ENCODE peak calls at places on chromosome 2, in nine cellular contexts. One of them, this sample, is unnamed.

GRCh38 chr2:43206602-43207001 is 19.8 kb downstream of the ZFP36L2 start:
- DNase-seq in IMR-90: no peak
- DNase-seq in left ventricle myocardium inferior: no peak
- DNase-seq in Karpas-422: no peak
- DNase-seq in adipocyte: no peak
- DNase-seq in cardiac muscle cell: no peak
- DNase-seq in OCI-LY7: no peak
- DNase-seq in aorta: no peak
- DNase-seq in A549: no peak
- DNase-seq in this sample: no peak

GRCh38 chr2:111167238-111168162 is 46.8 kb downstream of the BCL2L11 start:
- DNase-seq in IMR-90: no peak
- DNase-seq in left ventricle myocardium inferior: no peak
- DNase-seq in Karpas-422: no peak
- DNase-seq in adipocyte: no peak
- DNase-seq in cardiac muscle cell: no peak
- DNase-seq in OCI-LY7: peak
- DNase-seq in aorta: no peak
- DNase-seq in A549: no peak
- DNase-seq in this sample: no peak

GRCh38 chr2:234463626-234464290 is 33.1 kb downstream of the ARL4C start:
- DNase-seq in IMR-90: peak
- DNase-seq in left ventricle myocardium inferior: no peak
- DNase-seq in Karpas-422: no peak
- DNase-seq in adipocyte: no peak
- DNase-seq in cardiac muscle cell: no peak
- DNase-seq in OCI-LY7: no peak
- DNase-seq in aorta: no peak
- DNase-seq in A549: peak
- DNase-seq in this sample: peak

GRCh38 chr2:84782717-84783442 is 98.0 kb downstream of the TRABD2A start:
- DNase-seq in IMR-90: peak
- DNase-seq in left ventricle myocardium inferior: no peak
- DNase-seq in Karpas-422: peak
- DNase-seq in adipocyte: no peak
- DNase-seq in cardiac muscle cell: no peak
- DNase-seq in OCI-LY7: no peak
- DNase-seq in aorta: no peak
- DNase-seq in A549: no peak
- DNase-seq in this sample: peak

GRCh38 chr2:162022290-162022945 is 51.6 kb downstream of the DPP4 start:
- DNase-seq in IMR-90: peak
- DNase-seq in left ventricle myocardium inferior: no peak
- DNase-seq in Karpas-422: no peak
- DNase-seq in adipocyte: no peak
- DNase-seq in cardiac muscle cell: no peak
- DNase-seq in OCI-LY7: no peak
- DNase-seq in aorta: no peak
- DNase-seq in A549: no peak
- DNase-seq in this sample: no peak

GRCh38 chr2:184562532-184562931 is 35.8 kb upstream of the ZNF804A start:
- DNase-seq in IMR-90: peak
- DNase-seq in left ventricle myocardium inferior: no peak
- DNase-seq in Karpas-422: no peak
- DNase-seq in adipocyte: peak
- DNase-seq in cardiac muscle cell: no peak
- DNase-seq in OCI-LY7: no peak
- DNase-seq in aorta: no peak
- DNase-seq in A549: no peak
- DNase-seq in this sample: no peak

GRCh38 chr2:50752228-50752627 is 279.7 kb downstream of the NRXN1 start:
- DNase-seq in IMR-90: peak
- DNase-seq in left ventricle myocardium inferior: no peak
- DNase-seq in Karpas-422: no peak
- DNase-seq in adipocyte: peak
- DNase-seq in cardiac muscle cell: no peak
- DNase-seq in OCI-LY7: no peak
- DNase-seq in aorta: no peak
- DNase-seq in A549: no peak
- DNase-seq in this sample: no peak

GRCh38 chr2:205687018-205687956 is 5.0 kb downstream of the NRP2 start:
- DNase-seq in IMR-90: no peak
- DNase-seq in left ventricle myocardium inferior: no peak
- DNase-seq in Karpas-422: no peak
- DNase-seq in adipocyte: no peak
- DNase-seq in cardiac muscle cell: no peak
- DNase-seq in OCI-LY7: no peak
- DNase-seq in aorta: no peak
- DNase-seq in A549: no peak
- DNase-seq in this sample: no peak

GRCh38 chr2:27884546-27884945 is 5.6 kb downstream of the RBKS start:
- DNase-seq in IMR-90: no peak
- DNase-seq in left ventricle myocardium inferior: no peak
- DNase-seq in Karpas-422: no peak
- DNase-seq in adipocyte: no peak
- DNase-seq in cardiac muscle cell: no peak
- DNase-seq in OCI-LY7: no peak
- DNase-seq in aorta: no peak
- DNase-seq in A549: no peak
- DNase-seq in this sample: no peak

GRCh38 chr2:43006834-43007543 is 214.6 kb upstream of the HAAO start:
- DNase-seq in IMR-90: no peak
- DNase-seq in left ventricle myocardium inferior: no peak
- DNase-seq in Karpas-422: no peak
- DNase-seq in adipocyte: no peak
- DNase-seq in cardiac muscle cell: no peak
- DNase-seq in OCI-LY7: no peak
- DNase-seq in aorta: no peak
- DNase-seq in A549: no peak
- DNase-seq in this sample: no peak

GRCh38 chr2:239583879-239584859 is 183.3 kb upstream of the HDAC4 start:
- DNase-seq in IMR-90: no peak
- DNase-seq in left ventricle myocardium inferior: no peak
- DNase-seq in Karpas-422: no peak
- DNase-seq in adipocyte: no peak
- DNase-seq in cardiac muscle cell: no peak
- DNase-seq in OCI-LY7: no peak
- DNase-seq in aorta: peak
- DNase-seq in A549: no peak
- DNase-seq in this sample: no peak

GRCh38 chr2:66561645-66562336 is 126.9 kb downstream of the MEIS1 start:
- DNase-seq in IMR-90: no peak
- DNase-seq in left ventricle myocardium inferior: no peak
- DNase-seq in Karpas-422: no peak
- DNase-seq in adipocyte: no peak
- DNase-seq in cardiac muscle cell: peak
- DNase-seq in OCI-LY7: no peak
- DNase-seq in aorta: no peak
- DNase-seq in A549: no peak
- DNase-seq in this sample: no peak

GRCh38 chr2:8431446-8432125 is 250.3 kb upstream of the ID2 start:
- DNase-seq in IMR-90: no peak
- DNase-seq in left ventricle myocardium inferior: no peak
- DNase-seq in Karpas-422: no peak
- DNase-seq in adipocyte: no peak
- DNase-seq in cardiac muscle cell: no peak
- DNase-seq in OCI-LY7: no peak
- DNase-seq in aorta: no peak
- DNase-seq in A549: no peak
- DNase-seq in this sample: no peak

GRCh38 chr2:36615214-36615613 is 17.2 kb upstream of the FEZ2 start:
- DNase-seq in IMR-90: peak
- DNase-seq in left ventricle myocardium inferior: no peak
- DNase-seq in Karpas-422: no peak
- DNase-seq in adipocyte: peak
- DNase-seq in cardiac muscle cell: no peak
- DNase-seq in OCI-LY7: no peak
- DNase-seq in aorta: no peak
- DNase-seq in A549: no peak
- DNase-seq in this sample: no peak

GRCh38 chr2:18404708-18405107 is 155.7 kb downstream of the RDH14 start:
- DNase-seq in IMR-90: no peak
- DNase-seq in left ventricle myocardium inferior: no peak
- DNase-seq in Karpas-422: peak
- DNase-seq in adipocyte: no peak
- DNase-seq in cardiac muscle cell: peak
- DNase-seq in OCI-LY7: peak
- DNase-seq in aorta: no peak
- DNase-seq in A549: no peak
- DNase-seq in this sample: peak

GRCh38 chr2:105977212-105977611 is 216.9 kb downstream of the UXS1 start:
- DNase-seq in IMR-90: peak
- DNase-seq in left ventricle myocardium inferior: no peak
- DNase-seq in Karpas-422: no peak
- DNase-seq in adipocyte: peak
- DNase-seq in cardiac muscle cell: no peak
- DNase-seq in OCI-LY7: no peak
- DNase-seq in aorta: no peak
- DNase-seq in A549: peak
- DNase-seq in this sample: no peak

GRCh38 chr2:69936913-69937312 is 22.0 kb downstream of the MXD1 start:
- DNase-seq in IMR-90: peak
- DNase-seq in left ventricle myocardium inferior: no peak
- DNase-seq in Karpas-422: no peak
- DNase-seq in adipocyte: no peak
- DNase-seq in cardiac muscle cell: no peak
- DNase-seq in OCI-LY7: no peak
- DNase-seq in aorta: no peak
- DNase-seq in A549: no peak
- DNase-seq in this sample: no peak

GRCh38 chr2:149059822-149060221 is 21.3 kb downstream of the LYPD6B start:
- DNase-seq in IMR-90: no peak
- DNase-seq in left ventricle myocardium inferior: no peak
- DNase-seq in Karpas-422: no peak
- DNase-seq in adipocyte: no peak
- DNase-seq in cardiac muscle cell: no peak
- DNase-seq in OCI-LY7: no peak
- DNase-seq in aorta: no peak
- DNase-seq in A549: no peak
- DNase-seq in this sample: no peak

DNA sequence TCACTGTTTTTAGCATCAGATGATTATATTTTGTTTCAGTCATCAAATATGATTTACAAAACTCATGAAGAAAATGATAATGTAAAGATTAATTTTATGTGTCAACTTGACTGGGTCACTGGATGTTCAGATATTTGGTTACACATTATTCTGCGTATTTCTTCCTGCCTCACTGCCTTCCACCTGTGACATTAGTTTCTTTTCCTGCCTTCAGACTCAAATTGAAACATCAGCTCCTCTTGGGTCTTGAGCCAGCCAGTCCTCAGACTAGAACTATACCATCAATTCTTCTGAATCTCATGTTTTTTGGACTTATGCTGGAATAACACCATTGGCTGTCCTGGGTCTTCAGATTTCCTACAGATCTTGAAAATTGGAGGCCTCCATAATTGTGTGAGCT is 96.7 kb downstream of the ZNF385B start:
- DNase-seq in IMR-90: no peak
- DNase-seq in left ventricle myocardium inferior: no peak
- DNase-seq in Karpas-422: no peak
- DNase-seq in adipocyte: no peak
- DNase-seq in cardiac muscle cell: no peak
- DNase-seq in OCI-LY7: no peak
- DNase-seq in aorta: no peak
- DNase-seq in A549: no peak
- DNase-seq in this sample: no peak
- H3K4me3 ChIP-seq in IMR-90: no peak
- H3K4me3 ChIP-seq in left ventricle myocardium inferior: no peak
- H3K4me3 ChIP-seq in Karpas-422: no peak
- H3K4me3 ChIP-seq in adipocyte: no peak
- H3K4me3 ChIP-seq in cardiac muscle cell: no peak
- H3K4me3 ChIP-seq in OCI-LY7: no peak
- H3K4me3 ChIP-seq in aorta: no peak
- H3K4me3 ChIP-seq in A549: no peak
- H3K4me3 ChIP-seq in this sample: no peak

GRCh38 chr2:72673279-72673678 is 152.6 kb downstream of the EXOC6B start:
- DNase-seq in IMR-90: peak
- DNase-seq in left ventricle myocardium inferior: no peak
- DNase-seq in Karpas-422: no peak
- DNase-seq in adipocyte: no peak
- DNase-seq in cardiac muscle cell: no peak
- DNase-seq in OCI-LY7: no peak
- DNase-seq in aorta: no peak
- DNase-seq in A549: peak
- DNase-seq in this sample: no peak
- H3K4me3 ChIP-seq in IMR-90: no peak
- H3K4me3 ChIP-seq in left ventricle myocardium inferior: no peak
- H3K4me3 ChIP-seq in Karpas-422: no peak
- H3K4me3 ChIP-seq in adipocyte: no peak
- H3K4me3 ChIP-seq in cardiac muscle cell: no peak
- H3K4me3 ChIP-seq in OCI-LY7: no peak
- H3K4me3 ChIP-seq in aorta: no peak
- H3K4me3 ChIP-seq in A549: no peak
- H3K4me3 ChIP-seq in this sample: no peak

GRCh38 chr2:192126912-192127311 is 67.8 kb downstream of the TMEFF2 start:
- DNase-seq in IMR-90: no peak
- DNase-seq in left ventricle myocardium inferior: no peak
- DNase-seq in Karpas-422: no peak
- DNase-seq in adipocyte: no peak
- DNase-seq in cardiac muscle cell: no peak
- DNase-seq in OCI-LY7: no peak
- DNase-seq in aorta: no peak
- DNase-seq in A549: no peak
- DNase-seq in this sample: no peak
- H3K4me3 ChIP-seq in IMR-90: no peak
- H3K4me3 ChIP-seq in left ventricle myocardium inferior: no peak
- H3K4me3 ChIP-seq in Karpas-422: no peak
- H3K4me3 ChIP-seq in adipocyte: peak
- H3K4me3 ChIP-seq in cardiac muscle cell: no peak
- H3K4me3 ChIP-seq in OCI-LY7: no peak
- H3K4me3 ChIP-seq in aorta: no peak
- H3K4me3 ChIP-seq in A549: no peak
- H3K4me3 ChIP-seq in this sample: no peak

DNA sequence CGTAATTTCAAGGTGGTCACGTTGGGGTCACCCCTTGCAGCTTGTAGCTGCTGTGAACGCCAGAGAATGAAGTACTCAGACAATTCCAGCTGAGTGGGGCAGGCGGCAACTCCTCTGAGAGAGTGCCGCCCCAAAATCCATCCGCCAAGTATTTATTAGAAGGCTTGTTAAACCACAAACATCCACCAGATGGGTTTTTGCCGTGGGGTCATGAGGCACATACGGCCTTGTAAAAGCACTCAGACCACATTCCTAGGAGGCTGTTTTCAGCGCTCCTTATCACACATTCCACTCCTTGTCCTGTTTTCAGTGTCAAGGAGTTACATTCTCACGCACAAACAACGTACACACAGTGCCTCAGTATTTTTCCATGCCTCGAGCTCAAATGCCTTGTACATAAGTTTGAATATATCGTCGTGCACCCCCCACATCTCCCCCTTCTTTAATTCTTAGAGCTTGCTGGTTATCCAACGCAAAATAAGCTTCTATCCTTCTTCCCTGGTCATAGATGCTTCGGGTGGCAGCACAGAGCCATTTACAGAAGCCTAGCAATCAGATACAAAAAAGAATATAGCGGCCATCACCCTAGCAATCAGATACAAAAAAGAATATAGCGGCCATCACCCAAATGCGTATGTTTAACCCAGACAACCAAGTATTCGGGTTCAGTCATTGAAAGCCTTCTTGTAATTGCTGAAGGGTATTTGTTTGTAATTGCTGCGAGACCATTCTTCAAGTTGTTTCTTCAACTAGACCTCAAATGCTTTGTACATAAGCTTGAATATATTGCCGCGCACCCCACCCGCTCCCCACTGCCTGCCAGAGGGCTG is 7.3 kb downstream of the ALPP start:
- DNase-seq in IMR-90: peak
- DNase-seq in left ventricle myocardium inferior: no peak
- DNase-seq in Karpas-422: no peak
- DNase-seq in adipocyte: peak
- DNase-seq in cardiac muscle cell: peak
- DNase-seq in OCI-LY7: no peak
- DNase-seq in aorta: peak
- DNase-seq in A549: no peak
- DNase-seq in this sample: no peak
- H3K4me3 ChIP-seq in IMR-90: no peak
- H3K4me3 ChIP-seq in left ventricle myocardium inferior: no peak
- H3K4me3 ChIP-seq in Karpas-422: no peak
- H3K4me3 ChIP-seq in adipocyte: no peak
- H3K4me3 ChIP-seq in cardiac muscle cell: peak
- H3K4me3 ChIP-seq in OCI-LY7: no peak
- H3K4me3 ChIP-seq in aorta: no peak
- H3K4me3 ChIP-seq in A549: peak
- H3K4me3 ChIP-seq in this sample: no peak